ENCODE peak calls at places on chromosomes 16 and 17, in six cellular contexts. One of them, this sample, is unnamed.

GRCh38 chr17:74271281-74271680 is 2.8 kb upstream of the DNAI2 start:
- DNase-seq in sigmoid colon: no peak
- DNase-seq in pancreas: no peak
- DNase-seq in cardiac fibroblast: no peak
- DNase-seq in mucosa of descending colon: no peak
- DNase-seq in foreskin fibroblast: no peak
- DNase-seq in this sample: no peak

GRCh38 chr17:50064253-50064991 is 8.5 kb downstream of the ITGA3 start:
- DNase-seq in sigmoid colon: peak; percentile 86
- DNase-seq in pancreas: no peak
- DNase-seq in cardiac fibroblast: peak; percentile 94
- DNase-seq in mucosa of descending colon: no peak
- DNase-seq in foreskin fibroblast: peak; percentile 98
- DNase-seq in this sample: no peak

GRCh38 chr17:26775219-26775822 is 518.6 kb upstream of the WSB1 start:
- DNase-seq in sigmoid colon: no peak
- DNase-seq in pancreas: no peak
- DNase-seq in cardiac fibroblast: no peak
- DNase-seq in mucosa of descending colon: no peak
- DNase-seq in foreskin fibroblast: no peak
- DNase-seq in this sample: no peak

GRCh38 chr16:66740010-66740409 is 11.4 kb downstream of the DYNC1LI2 start:
- DNase-seq in sigmoid colon: no peak
- DNase-seq in pancreas: no peak
- DNase-seq in cardiac fibroblast: peak; percentile 58
- DNase-seq in mucosa of descending colon: no peak
- DNase-seq in foreskin fibroblast: peak; percentile 70
- DNase-seq in this sample: no peak

GRCh38 chr17:14298221-14298994 is 2.5 kb upstream of the HS3ST3B1 start:
- DNase-seq in sigmoid colon: no peak
- DNase-seq in pancreas: no peak
- DNase-seq in cardiac fibroblast: no peak
- DNase-seq in mucosa of descending colon: no peak
- DNase-seq in foreskin fibroblast: no peak
- DNase-seq in this sample: no peak

GRCh38 chr17:59668816-59669215 is 38.4 kb downstream of the PTRH2 start:
- DNase-seq in sigmoid colon: no peak
- DNase-seq in pancreas: no peak
- DNase-seq in cardiac fibroblast: peak; percentile 86
- DNase-seq in mucosa of descending colon: no peak
- DNase-seq in foreskin fibroblast: peak; percentile 90
- DNase-seq in this sample: no peak

GRCh38 chr16:56701534-56701933 is 19.3 kb downstream of the MT1X start:
- DNase-seq in sigmoid colon: no peak
- DNase-seq in pancreas: no peak
- DNase-seq in cardiac fibroblast: no peak
- DNase-seq in mucosa of descending colon: no peak
- DNase-seq in foreskin fibroblast: no peak
- DNase-seq in this sample: no peak

GRCh38 chr16:86975445-86975844 is 341.7 kb downstream of the C16orf95 start:
- DNase-seq in sigmoid colon: no peak
- DNase-seq in pancreas: no peak
- DNase-seq in cardiac fibroblast: peak; percentile 94
- DNase-seq in mucosa of descending colon: no peak
- DNase-seq in foreskin fibroblast: peak; percentile 87
- DNase-seq in this sample: no peak

GRCh38 chr17:79000396-79001189 is 9.0 kb downstream of the CANT1 start:
- DNase-seq in sigmoid colon: peak; percentile 64
- DNase-seq in pancreas: no peak
- DNase-seq in cardiac fibroblast: no peak
- DNase-seq in mucosa of descending colon: peak; percentile 37
- DNase-seq in foreskin fibroblast: no peak
- DNase-seq in this sample: no peak

GRCh38 chr16:30567160-30567990 is 4.1 kb downstream of the ZNF688 start:
- DNase-seq in sigmoid colon: no peak
- DNase-seq in pancreas: no peak
- DNase-seq in cardiac fibroblast: no peak
- DNase-seq in mucosa of descending colon: no peak
- DNase-seq in foreskin fibroblast: no peak
- DNase-seq in this sample: no peak

GRCh38 chr17:77581480-77581879 is 377.0 kb upstream of the TNRC6C start:
- DNase-seq in sigmoid colon: no peak
- DNase-seq in pancreas: no peak
- DNase-seq in cardiac fibroblast: peak; percentile 19
- DNase-seq in mucosa of descending colon: no peak
- DNase-seq in foreskin fibroblast: peak; percentile 67
- DNase-seq in this sample: no peak

GRCh38 chr16:21663889-21664647 is at the start of gene OTOA:
- DNase-seq in sigmoid colon: no peak
- DNase-seq in pancreas: peak; percentile 24
- DNase-seq in cardiac fibroblast: no peak
- DNase-seq in mucosa of descending colon: no peak
- DNase-seq in foreskin fibroblast: peak; percentile 32
- DNase-seq in this sample: no peak

GRCh38 chr16:57203451-57203850 is 17.3 kb downstream of the RSPRY1 start:
- DNase-seq in sigmoid colon: no peak
- DNase-seq in pancreas: no peak
- DNase-seq in cardiac fibroblast: no peak
- DNase-seq in mucosa of descending colon: no peak
- DNase-seq in foreskin fibroblast: no peak
- DNase-seq in this sample: no peak

GRCh38 chr16:28984619-28985135 is at the start of gene LAT:
- DNase-seq in sigmoid colon: no peak
- DNase-seq in pancreas: no peak
- DNase-seq in cardiac fibroblast: no peak
- DNase-seq in mucosa of descending colon: peak; percentile 71
- DNase-seq in foreskin fibroblast: no peak
- DNase-seq in this sample: no peak

GRCh38 chr16:66007717-66008116 is 358.8 kb upstream of the CDH5 start:
- DNase-seq in sigmoid colon: no peak
- DNase-seq in pancreas: no peak
- DNase-seq in cardiac fibroblast: peak; percentile 77
- DNase-seq in mucosa of descending colon: no peak
- DNase-seq in foreskin fibroblast: peak; percentile 61
- DNase-seq in this sample: no peak

GRCh38 chr17:7440113-7440822 is 956 bp downstream of the FGF11 start:
- DNase-seq in sigmoid colon: peak; percentile 80
- DNase-seq in pancreas: peak; percentile 83
- DNase-seq in cardiac fibroblast: peak; percentile 23
- DNase-seq in mucosa of descending colon: peak; percentile 65
- DNase-seq in foreskin fibroblast: peak; percentile 51
- DNase-seq in this sample: no peak

GRCh38 chr16:5001986-5002385 is 31.7 kb downstream of the NAGPA start:
- DNase-seq in sigmoid colon: no peak
- DNase-seq in pancreas: no peak
- DNase-seq in cardiac fibroblast: no peak
- DNase-seq in mucosa of descending colon: no peak
- DNase-seq in foreskin fibroblast: no peak
- DNase-seq in this sample: no peak

GRCh38 chr16:12458591-12459400 is 344.9 kb downstream of the CPPED1 start:
- DNase-seq in sigmoid colon: no peak
- DNase-seq in pancreas: no peak
- DNase-seq in cardiac fibroblast: no peak
- DNase-seq in mucosa of descending colon: peak; percentile 30
- DNase-seq in foreskin fibroblast: peak; percentile 19
- DNase-seq in this sample: no peak

GRCh38 chr16:53502331-53503269 is at the start of gene AKTIP:
- DNase-seq in sigmoid colon: peak; percentile 79
- DNase-seq in pancreas: peak; percentile 91
- DNase-seq in cardiac fibroblast: peak; percentile 46
- DNase-seq in mucosa of descending colon: peak; percentile 75
- DNase-seq in foreskin fibroblast: peak; percentile 63
- DNase-seq in this sample: no peak

GRCh38 chr17:1880851-1881630 is 51.2 kb downstream of the RPA1 start:
- DNase-seq in sigmoid colon: no peak
- DNase-seq in pancreas: no peak
- DNase-seq in cardiac fibroblast: no peak
- DNase-seq in mucosa of descending colon: no peak
- DNase-seq in foreskin fibroblast: peak; percentile 14
- DNase-seq in this sample: peak; percentile 22

GRCh38 chr17:67055811-67056745 is 11.7 kb downstream of the CACNG1 start:
- DNase-seq in sigmoid colon: no peak
- DNase-seq in pancreas: no peak
- DNase-seq in cardiac fibroblast: no peak
- DNase-seq in mucosa of descending colon: peak; percentile 57
- DNase-seq in foreskin fibroblast: no peak
- DNase-seq in this sample: no peak

GRCh38 chr16:86664518-86665318 is 86.4 kb downstream of the FOXL1 start:
- DNase-seq in sigmoid colon: no peak
- DNase-seq in pancreas: no peak
- DNase-seq in cardiac fibroblast: peak; percentile 89
- DNase-seq in mucosa of descending colon: peak; percentile 48
- DNase-seq in foreskin fibroblast: peak; percentile 99
- DNase-seq in this sample: no peak

GRCh38 chr17:15341385-15341849 is at the start of gene TEKT3:
- DNase-seq in sigmoid colon: peak; percentile 95
- DNase-seq in pancreas: peak; percentile 89
- DNase-seq in cardiac fibroblast: peak; percentile 68
- DNase-seq in mucosa of descending colon: peak; percentile 91
- DNase-seq in foreskin fibroblast: peak; percentile 87
- DNase-seq in this sample: peak; percentile 84

GRCh38 chr17:28553000-28553505 is 629 bp upstream of the UNC119 start:
- DNase-seq in sigmoid colon: no peak
- DNase-seq in pancreas: no peak
- DNase-seq in cardiac fibroblast: no peak
- DNase-seq in mucosa of descending colon: no peak
- DNase-seq in foreskin fibroblast: no peak
- DNase-seq in this sample: no peak
- H3K4me3 ChIP-seq in sigmoid colon: peak overlapping the region; percentile 96
- H3K4me3 ChIP-seq in pancreas: no peak overlapping the region
- H3K4me3 ChIP-seq in cardiac fibroblast: no peak overlapping the region
- H3K4me3 ChIP-seq in mucosa of descending colon: no peak overlapping the region
- H3K4me3 ChIP-seq in foreskin fibroblast: peak overlapping the region; percentile 71
- H3K4me3 ChIP-seq in this sample: peak overlapping the region; percentile 87

DNA sequence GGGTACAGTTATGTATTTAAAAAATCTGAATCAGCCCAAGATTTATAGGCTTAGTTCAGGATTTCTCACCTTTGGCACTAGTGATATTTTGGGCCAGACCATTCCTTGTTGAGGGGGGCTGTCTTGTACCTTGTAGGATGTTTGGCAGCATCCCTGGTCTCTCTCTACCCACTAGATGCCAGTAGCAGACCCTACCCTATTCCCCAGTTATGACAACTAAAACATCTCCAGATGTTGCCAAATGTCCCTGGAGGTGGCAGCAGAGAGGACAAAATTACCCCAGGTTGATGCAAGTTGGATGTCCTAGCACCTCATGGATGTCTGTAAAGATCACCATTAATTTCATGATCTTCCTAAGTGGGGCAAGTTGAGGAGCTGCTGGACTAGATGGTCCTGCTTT is 45.8 kb downstream of the SYT17 start:
- DNase-seq in sigmoid colon: no peak
- DNase-seq in pancreas: no peak
- DNase-seq in cardiac fibroblast: no peak
- DNase-seq in mucosa of descending colon: no peak
- DNase-seq in foreskin fibroblast: no peak
- DNase-seq in this sample: no peak
- TF ChIP-seq CTCF in sigmoid colon: no peak
- TF ChIP-seq CTCF in pancreas: no peak
- TF ChIP-seq CTCF in cardiac fibroblast: no peak
- TF ChIP-seq CTCF in mucosa of descending colon: no peak
- TF ChIP-seq CTCF in foreskin fibroblast: no peak
- TF ChIP-seq CTCF in this sample: no peak

GRCh38 chr17:64410750-64411490 is 20.3 kb upstream of the PECAM1 start:
- DNase-seq in sigmoid colon: peak; percentile 45
- DNase-seq in pancreas: no peak
- DNase-seq in cardiac fibroblast: no peak
- DNase-seq in mucosa of descending colon: no peak
- DNase-seq in foreskin fibroblast: no peak
- DNase-seq in this sample: no peak

GRCh38 chr17:64412944-64413381 is 22.3 kb upstream of the PECAM1 start:
- DNase-seq in sigmoid colon: peak; percentile 17
- DNase-seq in pancreas: no peak
- DNase-seq in cardiac fibroblast: no peak
- DNase-seq in mucosa of descending colon: no peak
- DNase-seq in foreskin fibroblast: no peak
- DNase-seq in this sample: no peak

GRCh38 chr17:64413505-64413904 is 22.8 kb upstream of the PECAM1 start:
- DNase-seq in sigmoid colon: peak; percentile 24
- DNase-seq in pancreas: no peak
- DNase-seq in cardiac fibroblast: no peak
- DNase-seq in mucosa of descending colon: no peak
- DNase-seq in foreskin fibroblast: no peak
- DNase-seq in this sample: no peak

GRCh38 chr17:64406321-64407200 is 15.9 kb upstream of the PECAM1 start:
- DNase-seq in sigmoid colon: peak; percentile 58
- DNase-seq in pancreas: no peak
- DNase-seq in cardiac fibroblast: peak; percentile 65
- DNase-seq in mucosa of descending colon: no peak
- DNase-seq in foreskin fibroblast: peak; percentile 35
- DNase-seq in this sample: no peak

DNA sequence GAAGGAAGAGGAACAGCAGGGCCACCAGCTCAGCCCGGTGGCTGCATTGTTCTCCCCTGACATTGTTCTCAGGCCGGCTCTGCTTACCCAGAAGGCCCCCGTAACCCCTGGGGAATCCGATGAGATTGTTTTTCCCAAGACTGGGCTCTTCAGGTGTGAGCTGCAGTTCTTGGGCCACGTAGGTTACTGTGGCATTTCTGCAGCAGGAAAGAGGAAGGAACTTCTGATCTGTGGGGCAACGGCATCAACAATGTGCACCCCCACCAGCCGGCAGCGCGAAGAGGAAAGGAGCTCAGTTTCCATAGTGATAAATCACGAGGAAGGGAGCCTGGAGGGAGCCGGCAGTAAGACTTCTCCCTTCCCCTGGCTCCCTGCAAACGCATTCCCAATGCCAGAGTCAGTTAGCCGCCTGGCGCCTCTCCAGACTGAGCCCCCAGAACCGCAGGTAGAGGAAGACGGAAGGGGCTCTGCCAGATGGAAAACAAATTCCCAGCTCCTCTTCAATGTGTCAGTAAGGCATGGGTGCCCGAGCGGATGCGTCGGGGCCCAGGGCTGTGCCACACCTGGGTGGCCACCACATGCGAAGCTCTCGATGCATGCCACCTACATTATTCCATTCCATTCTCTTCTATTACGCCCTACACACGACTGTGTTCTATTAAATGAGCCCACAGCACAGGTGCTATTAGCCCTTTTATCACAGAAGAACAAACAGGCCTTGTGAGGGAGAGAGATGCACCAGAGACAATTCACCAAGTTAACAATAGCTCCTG is 21.5 kb upstream of the PECAM1 start:
- DNase-seq in sigmoid colon: peak; percentile 80
- DNase-seq in pancreas: no peak
- DNase-seq in cardiac fibroblast: peak; percentile 77
- DNase-seq in mucosa of descending colon: peak; percentile 43
- DNase-seq in foreskin fibroblast: peak; percentile 35
- DNase-seq in this sample: peak; percentile 65
- H3K4me3 ChIP-seq in sigmoid colon: peak overlapping the region; percentile 5
- H3K4me3 ChIP-seq in pancreas: no peak overlapping the region
- H3K4me3 ChIP-seq in cardiac fibroblast: no peak overlapping the region
- H3K4me3 ChIP-seq in mucosa of descending colon: no peak overlapping the region
- H3K4me3 ChIP-seq in foreskin fibroblast: no peak overlapping the region
- H3K4me3 ChIP-seq in this sample: no peak overlapping the region

DNA sequence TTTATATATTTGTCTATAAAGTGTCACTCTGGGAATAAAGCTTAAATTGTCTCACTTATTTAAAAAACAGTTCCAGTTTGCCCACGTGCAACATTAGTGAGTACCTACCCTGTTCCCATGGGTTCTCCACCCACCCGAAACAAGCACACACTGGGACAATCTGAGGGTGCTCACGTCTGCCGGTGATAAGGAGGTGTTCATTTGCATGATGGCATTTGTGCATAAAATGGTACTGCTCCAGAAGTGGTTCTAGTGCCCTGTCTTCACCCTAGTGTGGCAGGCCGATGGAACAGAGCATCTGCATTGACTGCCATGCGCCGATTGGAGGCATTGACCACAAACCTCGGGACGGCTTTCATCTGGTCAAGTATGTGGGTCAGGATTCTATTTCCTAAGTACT is 35.6 kb upstream of the ENDOV start:
- DNase-seq in sigmoid colon: peak; percentile 40
- DNase-seq in pancreas: no peak
- DNase-seq in cardiac fibroblast: no peak
- DNase-seq in mucosa of descending colon: no peak
- DNase-seq in foreskin fibroblast: no peak
- DNase-seq in this sample: no peak
- TF ChIP-seq CTCF in sigmoid colon: no peak
- TF ChIP-seq CTCF in pancreas: no peak
- TF ChIP-seq CTCF in cardiac fibroblast: no peak
- TF ChIP-seq CTCF in mucosa of descending colon: no peak
- TF ChIP-seq CTCF in foreskin fibroblast: no peak
- TF ChIP-seq CTCF in this sample: no peak

This sample was measured in dorsolateral prefrontal cortex.